ENCODE peak calls at places on chromosomes 5 and 9, in five cellular contexts. E is sigmoid colon, W is spleen, X is K562, Q is suprapubic skin. B is an unnamed sample.

GRCh38 chr9:108443741-108444140 is 412.0 kb downstream of the ACTL7B start:
- DNase-seq in W (no peak), Q (no peak), X (no peak), E (no peak), B (no peak)

GRCh38 chr5:132747693-132748440 is 641 bp downstream of the CCNI2 start:
- DNase-seq in E (no peak), Q (no peak), W (peak; percentile 86), X (no peak), B (peak; percentile 17)

GRCh38 chr9:91245432-91246313 is 116.0 kb downstream of the AUH start:
- DNase-seq in E (no peak), X (peak; percentile 36), Q (no peak), W (no peak), B (no peak)

GRCh38 chr9:78676623-78677022 is 379.7 kb downstream of the PSAT1 start:
- DNase-seq in E (no peak), W (no peak), X (no peak), Q (no peak), B (no peak)

GRCh38 chr5:43231977-43232376 is 40.0 kb downstream of the NIM1K start:
- DNase-seq in Q (no peak), W (no peak), E (no peak), X (no peak), B (no peak)

GRCh38 chr9:101486693-101487442 is 46.8 kb upstream of the RNF20 start:
- DNase-seq in E (peak; percentile 67), X (peak; percentile 46), Q (peak; percentile 77), W (peak; percentile 74), B (no peak)

GRCh38 chr5:98786178-98786853 is 12.9 kb downstream of the RGMB start:
- DNase-seq in Q (no peak), X (no peak), E (no peak), W (no peak), B (no peak)

GRCh38 chr5:31291323-31291854 is 97.9 kb downstream of the CDH6 start:
- DNase-seq in E (no peak), W (no peak), Q (no peak), X (no peak), B (no peak)

GRCh38 chr9:108519417-108519816 is 336.4 kb downstream of the ACTL7B start:
- DNase-seq in W (no peak), Q (no peak), X (no peak), E (no peak), B (no peak)

GRCh38 chr5:43045236-43045635 is 5.1 kb upstream of the ANXA2R start:
- DNase-seq in X (no peak), E (no peak), W (no peak), Q (no peak), B (no peak)

GRCh38 chr9:133294257-133294656 is 19.3 kb upstream of the ABO start:
- DNase-seq in E (no peak), W (no peak), Q (no peak), X (no peak), B (no peak)

GRCh38 chr9:75087279-75087823 is 604 bp downstream of the NMRK1 start:
- DNase-seq in W (no peak), E (no peak), Q (no peak), X (no peak), B (peak; percentile 49)

GRCh38 chr9:31868830-31869229 is 515.6 kb upstream of the ACO1 start:
- DNase-seq in E (no peak), W (peak; percentile 54), X (no peak), Q (peak; percentile 69), B (no peak)

GRCh38 chr5:159987031-159987674 is 21.8 kb upstream of the TTC1 start:
- DNase-seq in E (peak; percentile 84), Q (peak; percentile 84), X (peak; percentile 65), W (peak; percentile 95), B (peak; percentile 87)
- TF ChIP-seq POLR2AphosphoS5 in E (no peak), Q (no peak), X (no peak), W (peak; percentile 55), B (peak; percentile 26)

GRCh38 chr9:18493361-18494015 is 19.5 kb downstream of the ADAMTSL1 start:
- DNase-seq in E (no peak), W (no peak), X (no peak), Q (no peak), B (no peak)

GRCh38 chr9:18495065-18495464 is 21.1 kb downstream of the ADAMTSL1 start:
- DNase-seq in Q (no peak), W (no peak), X (no peak), E (no peak), B (no peak)

GRCh38 chr9:18498947-18499585 is 25.1 kb downstream of the ADAMTSL1 start:
- DNase-seq in W (no peak), E (no peak), X (no peak), Q (no peak), B (no peak)

GRCh38 chr9:18499987-18500386 is 26.0 kb downstream of the ADAMTSL1 start:
- DNase-seq in E (no peak), Q (no peak), X (no peak), W (no peak), B (no peak)

DNA sequence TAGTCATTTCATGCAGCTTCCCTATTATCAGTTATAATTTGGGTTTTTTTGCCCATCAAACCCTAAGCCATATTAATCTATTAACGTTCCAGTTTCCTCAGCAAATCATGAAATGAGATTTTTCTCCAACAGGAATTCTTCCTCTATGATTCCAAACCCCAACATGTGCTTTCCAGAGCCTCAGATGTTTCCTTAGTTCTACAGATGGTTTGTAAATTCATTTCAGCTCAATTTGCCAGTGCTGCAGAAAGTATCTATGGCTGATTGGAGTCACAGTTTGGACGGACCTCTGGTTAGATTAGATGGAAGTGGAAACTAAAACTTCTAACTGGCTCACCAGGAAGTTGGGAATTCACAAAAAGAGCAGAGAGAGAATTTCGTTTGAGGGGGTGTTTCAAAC is 22.6 kb downstream of the ADAMTSL1 start:
- DNase-seq in W (no peak), Q (no peak), E (no peak), X (no peak), B (no peak)
- TF ChIP-seq CTCF in W (no peak), Q (no peak), E (no peak), X (no peak), B (no peak)

DNA sequence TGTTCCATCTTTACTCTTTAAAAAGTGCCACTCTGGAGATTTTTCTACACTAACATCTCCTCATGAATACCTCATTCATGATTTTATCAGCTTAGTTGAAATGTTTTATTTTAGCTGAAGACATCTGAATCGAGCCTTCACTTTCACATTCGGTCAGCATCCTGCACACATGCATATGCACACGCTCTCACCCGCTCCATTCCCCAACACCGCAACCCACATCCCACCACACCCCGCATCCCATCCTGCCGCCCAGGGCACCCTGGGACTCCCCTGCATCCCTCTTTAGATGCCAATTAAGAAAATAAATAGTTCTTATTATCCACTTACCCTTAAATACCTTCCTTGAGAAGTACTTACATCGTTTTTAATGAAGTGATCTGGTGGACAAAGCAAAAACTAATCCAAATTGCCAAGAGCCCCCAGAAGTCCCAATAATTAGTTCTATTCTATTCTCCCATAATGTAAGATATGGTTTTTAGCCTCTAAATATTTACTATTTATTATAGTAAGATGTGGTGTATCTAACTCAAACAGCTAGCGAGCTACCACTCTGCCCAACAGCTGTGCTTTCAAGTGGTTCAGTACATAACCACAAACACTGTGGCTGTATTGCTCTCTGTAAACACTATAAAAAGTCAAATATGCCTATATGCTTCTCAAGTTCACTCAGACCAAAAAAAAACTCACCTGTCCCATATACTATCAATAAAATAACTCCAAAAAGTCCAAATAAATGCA is 38.2 kb downstream of the GZMK start:
- DNase-seq in W (peak; percentile 80), X (no peak), Q (no peak), E (no peak), B (no peak)
- H3K4me3 ChIP-seq in W (no peak overlapping the region), X (no peak overlapping the region), Q (no peak overlapping the region), E (no peak overlapping the region), B (no peak overlapping the region)

GRCh38 chr5:24623018-24623417 is 21.8 kb downstream of the CDH10 start:
- DNase-seq in E (no peak), X (no peak), W (no peak), Q (no peak), B (no peak)
- TF ChIP-seq POLR2AphosphoS5 in E (no peak), X (no peak), W (no peak), Q (no peak), B (no peak)

DNA sequence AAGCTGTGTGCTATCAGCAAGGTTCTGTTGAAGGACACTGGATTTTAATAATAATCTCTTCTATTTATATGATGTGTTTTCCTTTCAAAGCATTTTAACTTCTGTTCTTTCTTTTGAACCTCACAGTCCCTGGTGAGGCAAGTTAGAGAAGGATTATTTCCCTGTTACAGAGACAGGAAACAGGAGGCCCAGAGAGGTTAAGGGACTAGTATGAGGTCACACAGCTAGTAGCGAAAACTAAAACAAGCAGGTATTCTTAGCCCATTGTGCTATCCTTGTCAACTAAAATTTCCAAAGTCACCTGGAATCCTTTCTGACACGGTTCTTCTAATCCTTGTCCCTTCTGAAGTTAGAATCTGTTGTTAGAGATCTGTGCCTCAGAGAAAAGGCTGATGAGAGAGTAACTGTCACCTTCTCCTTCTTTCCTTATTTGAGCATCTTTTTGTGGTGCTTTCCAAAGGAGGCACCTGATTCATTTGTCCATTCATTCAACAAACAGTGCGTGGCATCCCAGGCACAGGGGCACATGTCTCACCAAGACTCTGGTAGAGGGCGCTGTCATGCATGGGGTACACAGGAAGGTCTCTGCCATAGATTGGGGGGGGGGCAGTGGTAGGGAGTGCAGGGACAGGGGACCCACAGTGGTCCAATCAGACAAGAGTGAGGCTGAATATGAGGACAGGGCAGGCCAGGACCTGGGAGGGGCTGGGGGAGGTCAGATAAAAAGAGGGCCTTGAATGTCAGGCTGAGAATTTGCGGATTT is 61.5 kb downstream of the CRB2 start:
- DNase-seq in X (no peak), Q (no peak), W (peak; percentile 13), E (peak; percentile 54), B (no peak)
- TF ChIP-seq CTCF in X (no peak), Q (no peak), W (no peak), E (no peak), B (no peak)

GRCh38 chr5:172741206-172741582 is 29.8 kb downstream of the DUSP1 start:
- DNase-seq in Q (no peak), W (no peak), X (no peak), E (no peak), B (no peak)

GRCh38 chr5:172745836-172746235 is 25.2 kb downstream of the DUSP1 start:
- DNase-seq in Q (no peak), X (no peak), W (no peak), E (no peak), B (no peak)

GRCh38 chr5:172744106-172745104 is 26.6 kb downstream of the DUSP1 start:
- DNase-seq in W (no peak), X (no peak), E (peak; percentile 70), Q (no peak), B (peak; percentile 74)

GRCh38 chr5:172745406-172745805 is 25.6 kb downstream of the DUSP1 start:
- DNase-seq in Q (no peak), E (peak; percentile 63), W (no peak), X (no peak), B (no peak)

DNA sequence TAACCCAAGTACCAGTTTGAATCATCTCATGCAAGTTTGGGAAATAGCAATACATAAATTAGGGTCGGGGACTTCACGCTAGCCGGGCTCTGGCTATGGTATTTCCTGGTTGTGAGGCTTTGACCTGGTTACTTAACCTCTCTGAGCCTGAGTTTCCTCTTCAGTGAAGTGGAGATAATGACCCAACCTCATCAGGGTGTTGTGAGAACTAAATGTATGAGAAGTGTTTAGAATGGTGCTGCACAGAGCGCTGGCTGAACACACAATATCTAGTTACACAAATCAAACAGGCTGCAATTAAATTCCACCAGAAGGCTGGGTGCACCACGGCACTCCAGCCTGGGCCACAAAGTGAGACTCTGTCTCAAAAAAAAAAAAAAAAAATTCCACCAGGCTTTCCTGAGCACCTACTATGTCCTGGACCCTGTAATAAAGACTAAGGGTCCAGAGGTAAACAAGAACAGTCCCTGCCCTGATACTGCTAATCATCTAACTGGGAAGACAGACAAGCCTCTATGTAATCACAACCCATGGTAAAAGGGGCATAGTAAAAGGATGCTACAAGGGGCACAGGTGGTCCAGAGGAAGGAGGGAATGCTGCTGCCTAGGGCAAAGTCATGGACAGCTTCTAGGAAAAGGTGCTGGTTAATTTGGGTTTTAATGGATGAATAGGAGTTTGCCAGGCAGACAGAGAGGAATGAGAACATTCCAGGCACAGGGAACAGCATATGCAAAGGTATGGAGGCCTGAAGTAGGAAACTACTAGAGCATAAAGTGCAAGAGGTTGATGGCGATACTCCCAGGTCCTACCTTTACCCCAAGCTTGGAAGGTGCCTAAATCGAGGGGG is 27.7 kb downstream of the DUSP1 start:
- DNase-seq in Q (no peak), W (no peak), E (no peak), X (no peak), B (no peak)
- H3K4me3 ChIP-seq in Q (no peak overlapping the region), W (no peak overlapping the region), E (no peak overlapping the region), X (no peak overlapping the region), B (no peak overlapping the region)

B was measured in breast epithelium.